ENCODE peak calls at places on chromosomes 11 and 22, in four cellular contexts. H is H9, E is H1, C is IMR-90. O is an unnamed sample.

GRCh38 chr11:9072790-9073189 is 18.6 kb downstream of the SCUBE2 start:
- DNase-seq in H (no peak), E (no peak), C (no peak), O (no peak)

GRCh38 chr22:30017375-30017774 is 62.9 kb upstream of the HORMAD2 start:
- DNase-seq in H (no peak), E (no peak), C (peak), O (no peak)

GRCh38 chr11:62556872-62557631 is 10.4 kb upstream of the AHNAK start:
- DNase-seq in H (no peak), E (no peak), C (peak), O (peak)

GRCh38 chr22:28440517-28441366 is 238.9 kb downstream of the TTC28 start:
- DNase-seq in H (no peak), E (no peak), C (peak), O (no peak)

GRCh38 chr11:94144233-94144632 is 15.6 kb downstream of the PANX1 start:
- DNase-seq in H (no peak), E (no peak), C (no peak), O (peak)

GRCh38 chr11:128865490-128865889 is 1.6 kb downstream of the KCNJ1 start:
- DNase-seq in H (no peak), E (no peak), C (peak), O (no peak)

GRCh38 chr11:129307162-129307561 is 68.5 kb upstream of the BARX2 start:
- DNase-seq in H (no peak), E (no peak), C (no peak), O (no peak)

GRCh38 chr11:7904910-7905309 is 26.2 kb downstream of the OR10A6 start:
- DNase-seq in H (no peak), E (no peak), C (peak), O (peak)

GRCh38 chr22:46793497-46793896 is 31.0 kb downstream of the TBC1D22A start:
- DNase-seq in H (no peak), E (no peak), C (no peak), O (no peak)

GRCh38 chr11:61580292-61580888 is 486 bp downstream of the SYT7 start:
- DNase-seq in H (no peak), E (peak), C (no peak), O (no peak)

GRCh38 chr11:70159612-70160570 is 43.2 kb upstream of the FADD start:
- DNase-seq in H (no peak), E (no peak), C (peak), O (no peak)

GRCh38 chr11:118343981-118344521 is at the start of gene CD3G:
- DNase-seq in H (no peak), E (no peak), C (no peak), O (no peak)

GRCh38 chr22:30301995-30302809 is 12.9 kb upstream of the CASTOR1 start:
- DNase-seq in H (no peak), E (no peak), C (peak), O (no peak)

GRCh38 chr11:73464347-73464746 is 88.1 kb downstream of the RELT start:
- DNase-seq in H (no peak), E (no peak), C (peak), O (no peak)

GRCh38 chr11:119793335-119793984 is 64.5 kb upstream of the NECTIN1 start:
- DNase-seq in H (no peak), E (no peak), C (no peak), O (no peak)

GRCh38 chr11:116984589-116984988 is 113.6 kb downstream of the SIK3 start:
- DNase-seq in H (no peak), E (no peak), C (peak), O (no peak)

GRCh38 chr11:57764527-57764926 is 2.9 kb downstream of the CTNND1 start:
- DNase-seq in H (no peak), E (no peak), C (no peak), O (no peak)

GRCh38 chr11:57758174-57758573 is 3.4 kb upstream of the CTNND1 start:
- DNase-seq in H (no peak), E (no peak), C (no peak), O (no peak)

GRCh38 chr11:57762235-57762866 is 749 bp downstream of the CTNND1 start:
- DNase-seq in H (no peak), E (no peak), C (no peak), O (no peak)

GRCh38 chr11:57763568-57763967 is 2.0 kb downstream of the CTNND1 start:
- DNase-seq in H (no peak), E (no peak), C (peak), O (peak)

DNA sequence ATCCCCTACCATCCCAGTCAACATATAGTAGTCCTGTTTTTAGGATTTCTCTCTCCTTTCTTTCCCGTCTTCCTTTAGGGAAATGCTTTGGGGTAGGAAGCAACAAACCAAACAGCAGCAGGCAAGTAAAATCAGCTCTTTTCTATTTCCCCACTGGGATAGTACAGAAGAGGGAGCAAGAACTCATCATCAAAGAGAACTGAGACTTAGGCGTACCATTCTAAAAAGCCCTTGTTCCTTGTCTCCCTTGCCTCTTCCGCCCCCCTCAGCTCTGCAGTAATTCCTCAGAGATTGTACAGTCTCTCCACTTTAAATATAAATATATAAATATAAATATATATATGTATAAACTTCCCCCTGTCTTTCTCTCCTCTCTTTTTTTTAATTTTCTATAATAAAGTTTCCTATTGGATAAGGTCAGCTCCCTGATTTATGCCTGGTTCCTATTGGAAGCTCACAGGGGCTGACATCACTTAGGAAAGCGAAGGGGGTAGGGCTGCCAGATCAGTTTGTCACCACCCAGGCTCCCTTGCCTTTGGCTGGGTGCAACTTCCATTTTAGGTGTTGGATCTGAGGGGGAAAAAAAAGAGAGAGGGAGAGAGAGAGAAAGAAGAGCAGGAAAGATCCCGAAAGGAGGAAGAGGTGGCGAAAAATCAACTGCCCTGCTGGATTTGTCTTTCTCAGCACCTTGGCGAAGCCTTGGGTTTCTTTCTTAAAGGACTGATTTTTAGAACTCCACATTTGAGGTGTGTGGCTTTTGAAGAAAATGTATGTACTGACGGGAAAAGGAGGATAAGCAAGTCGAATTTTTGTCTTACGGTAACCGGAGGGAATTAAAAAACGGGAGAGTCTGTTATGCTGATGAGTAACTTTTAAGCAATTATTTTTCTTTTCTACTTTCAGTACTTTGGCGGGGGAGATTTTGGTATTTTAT is at the start of gene CTNND1:
- DNase-seq in H (peak), E (peak), C (peak), O (peak)
- H2BK5ac ChIP-seq in H (peak), E (no peak), C (peak), O (peak)

DNA sequence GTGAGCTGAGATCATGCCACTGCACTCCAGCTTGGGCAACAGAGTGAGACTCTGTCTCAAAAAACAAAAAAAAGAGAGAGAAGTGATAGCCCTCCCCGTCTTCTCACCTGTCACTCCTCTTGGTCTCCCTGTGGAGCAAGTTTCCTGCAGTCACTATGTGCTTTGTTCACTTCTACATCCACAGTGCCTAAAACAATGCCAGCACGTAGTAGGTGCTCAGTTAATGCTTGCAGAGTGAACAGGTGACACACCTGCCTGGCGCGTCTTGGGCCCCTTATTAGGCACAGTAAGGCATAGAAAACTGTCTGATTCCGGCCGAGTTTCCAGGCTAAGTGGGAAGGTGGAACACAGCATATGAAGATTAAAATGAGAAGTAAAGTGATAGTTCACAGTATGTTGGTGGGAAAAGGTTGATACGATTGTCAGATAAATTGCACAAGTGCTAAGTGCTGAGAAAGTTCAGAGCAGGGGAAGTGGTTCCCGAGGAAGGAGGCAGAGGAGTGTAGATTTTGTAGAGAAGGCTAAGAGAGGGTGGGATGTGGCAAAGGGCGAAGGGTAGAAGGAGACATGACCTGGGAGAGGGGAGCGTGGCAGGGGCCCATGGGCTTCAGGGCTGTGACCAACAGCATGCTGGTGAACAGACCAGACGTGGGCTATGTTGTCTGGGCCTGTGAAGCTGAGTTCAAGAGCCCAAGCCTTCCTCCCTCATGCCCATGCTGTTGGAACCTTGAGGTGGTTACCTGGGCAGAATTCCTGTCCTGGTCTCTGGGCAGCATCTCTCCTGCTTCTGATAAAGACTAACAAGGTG is 41.9 kb downstream of the BCR start:
- DNase-seq in H (no peak), E (no peak), C (no peak), O (no peak)
- H3K4ac ChIP-seq in H (no peak), E (no peak), C (no peak), O (no peak)

DNA sequence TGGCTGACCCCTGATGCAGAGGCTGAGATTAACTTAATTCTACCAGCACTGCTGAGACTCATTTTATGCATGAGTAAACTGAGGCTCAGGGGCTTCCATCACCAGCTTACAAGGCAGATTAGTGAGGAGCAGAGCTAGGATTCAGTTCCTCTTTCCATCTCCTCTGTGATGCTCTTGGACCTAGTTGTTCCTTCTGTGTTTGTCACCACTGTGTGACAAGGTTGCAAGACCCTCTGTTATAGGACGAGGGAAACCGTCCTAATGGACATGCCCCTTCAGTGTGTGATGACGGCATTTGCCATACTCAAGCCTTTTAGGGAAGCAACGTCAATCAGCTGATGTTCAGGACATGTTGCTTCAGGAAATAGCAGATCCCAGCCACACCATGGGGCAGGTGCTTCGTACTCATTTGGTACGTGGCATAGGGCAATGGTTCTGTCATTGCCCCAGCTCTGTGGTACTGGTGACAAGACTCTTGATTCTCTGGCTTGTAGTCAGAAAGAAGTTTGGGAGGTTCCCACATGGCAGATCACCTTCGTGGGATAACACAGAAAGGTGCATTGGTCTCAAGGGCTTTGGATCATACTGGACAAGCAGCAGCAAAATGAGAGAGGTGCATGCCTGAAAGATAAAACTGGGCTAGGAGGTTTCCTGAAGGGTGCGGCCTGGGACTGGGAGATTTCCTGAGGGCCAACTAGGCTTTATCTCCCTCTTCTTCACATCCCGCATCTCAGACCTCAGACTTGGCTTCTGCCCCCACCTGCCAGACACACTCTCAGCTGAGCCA is 23.9 kb upstream of the CD44 start:
- DNase-seq in H (no peak), E (no peak), C (no peak), O (no peak)
- H3K56ac ChIP-seq in H (peak), E (no peak), C (no peak), O (no peak)

GRCh38 chr11:67631427-67631826 is 1.7 kb upstream of the NUDT8 start:
- DNase-seq in H (peak), E (no peak), C (no peak), O (no peak)

GRCh38 chr11:67630943-67631331 is 1.2 kb upstream of the NUDT8 start:
- DNase-seq in H (no peak), E (no peak), C (no peak), O (no peak)

GRCh38 chr11:67632175-67632981 is 2.6 kb upstream of the NUDT8 start:
- DNase-seq in H (peak), E (no peak), C (no peak), O (no peak)

GRCh38 chr11:67632982-67633755 is 3.4 kb upstream of the NUDT8 start:
- DNase-seq in H (peak), E (no peak), C (no peak), O (no peak)

DNA sequence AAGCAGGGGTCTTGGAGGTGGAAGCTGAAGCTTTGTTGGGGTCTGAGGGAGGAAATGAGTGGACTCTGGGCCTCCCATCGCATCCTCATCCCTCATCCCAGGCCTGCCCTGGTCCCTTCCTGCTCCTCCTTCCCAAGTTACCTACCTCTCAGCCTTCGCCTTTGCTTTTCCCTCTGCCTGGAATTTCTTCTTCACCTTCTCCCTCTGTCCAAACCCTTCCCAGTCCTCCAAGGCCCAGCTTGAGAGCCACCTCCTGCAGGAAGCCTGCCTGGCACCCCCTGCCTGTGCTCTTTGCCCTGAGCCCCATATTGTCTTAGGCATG is 2.1 kb upstream of the NUDT8 start:
- DNase-seq in H (no peak), E (no peak), C (no peak), O (no peak)
- H2BK5ac ChIP-seq in H (no peak), E (no peak), C (no peak), O (no peak)

GRCh38 chr22:32820131-32820882 is 18.8 kb downstream of the TIMP3 start:
- DNase-seq in H (no peak), E (no peak), C (peak), O (no peak)
- H3K4ac ChIP-seq in H (no peak), E (no peak), C (no peak), O (no peak)

DNA sequence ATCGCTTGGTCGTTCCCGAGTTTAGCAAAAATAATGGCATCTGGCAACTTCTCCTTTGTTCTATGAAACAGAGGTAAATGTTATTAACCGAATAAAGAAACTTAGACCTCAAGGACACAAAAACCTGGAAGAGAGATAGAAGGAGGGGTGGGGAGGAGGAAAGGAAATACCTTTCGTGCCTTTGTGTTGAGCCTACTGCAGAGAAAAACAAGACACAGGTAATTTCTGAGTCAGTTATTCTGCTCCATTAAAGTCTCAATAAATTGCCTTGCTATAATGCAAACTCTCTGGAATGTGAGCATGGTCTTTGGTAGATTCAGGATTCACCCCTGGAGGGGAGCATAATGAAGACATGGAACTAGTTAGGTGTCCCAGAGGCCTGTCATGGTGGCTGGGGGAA is 72.4 kb upstream of the CADM1 start:
- DNase-seq in H (no peak), E (no peak), C (no peak), O (peak)
- H3K56ac ChIP-seq in H (no peak), E (no peak), C (no peak), O (no peak)

O was measured in mesendoderm.